ENCODE peak calls at places on chromosomes 13 and 19, in ten cellular contexts. K, J, R, L, N, E, I, V, B and S are unnamed samples.

GRCh38 chr13:47859129-47859528 is 141.9 kb downstream of the SUCLA2 start:
- DNase-seq in K (no peak), J (no peak), R (no peak), L (no peak), N (no peak), E (no peak), I (peak; percentile 40), V (no peak), B (no peak), S (no peak)

GRCh38 chr19:4567584-4568071 is 8.1 kb upstream of the SEMA6B start:
- DNase-seq in K (no peak), J (peak; percentile 96), R (no peak), L (peak; percentile 76), N (peak; percentile 76), E (no peak), I (peak; percentile 60), V (peak; percentile 38), B (peak; percentile 20), S (peak; percentile 58)

GRCh38 chr19:33278403-33279269 is 23.7 kb downstream of the CEBPA start:
- DNase-seq in K (no peak), J (no peak), R (no peak), L (peak; percentile 78), N (no peak), E (no peak), I (no peak), V (no peak), B (no peak), S (no peak)

GRCh38 chr19:36213793-36214387 is 575 bp downstream of the ZNF565 start:
- DNase-seq in K (no peak), J (no peak), R (no peak), L (peak; percentile 52), N (no peak), E (no peak), I (peak; percentile 52), V (peak; percentile 19), B (peak; percentile 45), S (no peak)

GRCh38 chr13:100439247-100439955 is 149.2 kb downstream of the GGACT start:
- DNase-seq in K (no peak), J (peak; percentile 20), R (no peak), L (no peak), N (no peak), E (no peak), I (no peak), V (no peak), B (no peak), S (no peak)

GRCh38 chr19:1145635-1146417 is 28.2 kb downstream of the SBNO2 start:
- DNase-seq in K (no peak), J (no peak), R (no peak), L (no peak), N (no peak), E (no peak), I (no peak), V (no peak), B (no peak), S (no peak)

GRCh38 chr13:84994582-84994981 is 804.6 kb downstream of the SLITRK6 start:
- DNase-seq in K (no peak), J (no peak), R (no peak), L (no peak), N (no peak), E (no peak), I (no peak), V (no peak), B (no peak), S (no peak)

GRCh38 chr19:45451181-45451849 is 16.5 kb upstream of the FOSB start:
- DNase-seq in K (peak; percentile 57), J (no peak), R (peak; percentile 76), L (no peak), N (peak; percentile 54), E (no peak), I (peak; percentile 75), V (peak; percentile 51), B (peak; percentile 88), S (no peak)

GRCh38 chr19:46821512-46822359 is 28.9 kb downstream of the AP2S1 start:
- DNase-seq in K (no peak), J (peak; percentile 26), R (no peak), L (peak; percentile 61), N (peak; percentile 39), E (no peak), I (no peak), V (peak; percentile 85), B (no peak), S (no peak)

GRCh38 chr13:94312511-94313191 is 166.8 kb downstream of the DCT start:
- DNase-seq in K (no peak), J (no peak), R (no peak), L (no peak), N (no peak), E (no peak), I (no peak), V (no peak), B (no peak), S (no peak)

GRCh38 chr19:20558011-20558410 is 7.6 kb downstream of the ZNF737 start:
- DNase-seq in K (no peak), J (peak; percentile 77), R (no peak), L (no peak), N (no peak), E (no peak), I (no peak), V (no peak), B (no peak), S (no peak)

GRCh38 chr19:50517704-50518075 is 4.0 kb upstream of the ASPDH start:
- DNase-seq in K (no peak), J (no peak), R (no peak), L (peak; percentile 37), N (no peak), E (no peak), I (no peak), V (no peak), B (no peak), S (no peak)

DNA sequence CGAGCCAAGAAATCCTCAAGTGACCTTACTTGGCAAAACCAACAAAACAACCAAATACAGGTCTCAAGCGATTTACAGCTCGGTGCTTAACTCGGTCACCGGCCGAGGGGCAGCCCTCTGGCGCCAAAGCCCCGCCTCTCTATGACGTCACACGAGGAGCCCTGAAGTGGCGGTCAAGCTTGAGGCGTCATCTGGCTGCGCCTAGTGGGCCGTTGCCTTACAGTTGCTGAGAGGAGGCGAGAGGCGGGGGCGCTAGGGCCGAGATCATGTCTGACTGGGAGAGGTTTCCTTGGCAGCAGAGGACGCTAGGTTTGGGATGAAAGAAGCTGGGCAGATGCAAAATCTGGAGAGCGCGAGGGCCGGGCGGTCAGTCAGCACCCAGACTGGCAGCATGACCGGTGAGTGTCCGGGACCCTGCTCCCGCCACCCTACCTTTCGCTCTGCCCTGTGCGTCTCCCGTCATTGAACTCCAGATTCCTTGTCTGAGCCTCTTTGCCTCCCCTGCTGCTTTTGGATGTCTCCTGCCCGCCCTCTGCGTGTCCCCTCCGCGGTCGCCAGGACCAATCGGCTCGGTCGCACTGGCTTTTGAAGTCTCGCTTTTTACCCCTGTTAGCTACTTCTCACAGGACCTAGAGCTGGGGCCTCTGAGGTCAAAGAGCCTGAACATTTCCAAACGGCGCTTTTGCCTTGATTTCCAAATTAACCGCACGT is at the start of gene CDADC1:
- DNase-seq in K (peak; percentile 84), J (peak; percentile 99), R (peak; percentile 98), L (peak; percentile 99), N (peak; percentile 99), E (peak; percentile 78), I (peak; percentile 95), V (peak; percentile 96), B (peak; percentile 95), S (peak; percentile 94)
- TF ChIP-seq CTCF in K (no peak), J (no peak), R (no peak), L (no peak), N (no peak), E (no peak), I (no peak), V (peak; percentile 15), B (peak; percentile 7), S (no peak)

GRCh38 chr19:13243971-13244370 is 93.8 kb downstream of the IER2 start:
- DNase-seq in K (no peak), J (no peak), R (no peak), L (no peak), N (no peak), E (no peak), I (no peak), V (no peak), B (no peak), S (no peak)

GRCh38 chr19:13240312-13241022 is 90.3 kb downstream of the IER2 start:
- DNase-seq in K (peak; percentile 32), J (no peak), R (no peak), L (no peak), N (no peak), E (no peak), I (no peak), V (no peak), B (no peak), S (no peak)

GRCh38 chr19:13244920-13245319 is 94.7 kb downstream of the IER2 start:
- DNase-seq in K (no peak), J (no peak), R (no peak), L (no peak), N (no peak), E (no peak), I (no peak), V (no peak), B (no peak), S (no peak)

GRCh38 chr19:13238891-13239534 is 88.8 kb downstream of the IER2 start:
- DNase-seq in K (no peak), J (no peak), R (no peak), L (no peak), N (no peak), E (no peak), I (no peak), V (no peak), B (no peak), S (no peak)

GRCh38 chr19:13241321-13242104 is 91.3 kb downstream of the IER2 start:
- DNase-seq in K (peak; percentile 29), J (peak; percentile 61), R (no peak), L (no peak), N (no peak), E (no peak), I (peak; percentile 12), V (peak; percentile 20), B (no peak), S (no peak)
- TF ChIP-seq CTCF in K (no peak), J (no peak), R (no peak), L (no peak), N (no peak), E (no peak), I (peak; percentile 4), V (no peak), B (no peak), S (no peak)

GRCh38 chr13:112392719-112393118 is 16.6 kb downstream of the SPACA7 start:
- DNase-seq in K (no peak), J (no peak), R (no peak), L (no peak), N (no peak), E (no peak), I (no peak), V (no peak), B (no peak), S (no peak)
- TF ChIP-seq CTCF in K (peak; percentile 24), J (no peak), R (no peak), L (no peak), N (no peak), E (no peak), I (no peak), V (no peak), B (no peak), S (no peak)

DNA sequence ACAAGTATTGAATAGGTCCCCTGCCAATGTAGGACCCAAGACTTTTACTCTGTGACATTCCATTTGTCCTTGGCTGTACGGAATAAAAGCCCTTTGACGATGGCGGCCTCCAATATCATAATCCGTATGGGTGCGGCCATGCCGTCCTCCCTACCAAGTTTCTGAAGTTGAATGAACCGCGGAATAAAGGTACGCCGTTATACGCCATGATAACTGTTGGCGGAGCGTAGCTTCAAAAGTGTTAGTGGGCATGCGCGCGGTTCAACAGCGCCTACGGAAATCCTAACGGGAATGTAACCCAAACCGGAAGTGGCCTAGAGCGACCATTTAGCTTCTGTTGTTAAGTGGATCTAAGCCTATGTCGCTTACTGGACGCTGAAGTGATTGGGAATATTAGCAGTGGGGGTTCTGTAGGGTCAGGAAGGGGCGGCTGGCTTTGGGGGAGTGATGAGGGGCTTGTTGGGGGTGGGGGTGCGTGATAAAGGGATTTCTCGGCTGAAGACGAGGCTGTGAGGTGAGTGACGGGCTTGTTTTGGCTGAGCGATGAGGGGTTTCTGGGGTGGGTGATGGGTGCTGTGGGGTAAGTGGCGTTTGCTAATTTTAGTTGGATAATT is at the start of gene ZNF175:
- DNase-seq in K (peak; percentile 85), J (peak; percentile 92), R (peak; percentile 97), L (peak; percentile 94), N (peak; percentile 97), E (peak; percentile 92), I (peak; percentile 96), V (peak; percentile 81), B (peak; percentile 96), S (peak; percentile 60)
- TF ChIP-seq CTCF in K (no peak), J (no peak), R (no peak), L (no peak), N (no peak), E (no peak), I (no peak), V (no peak), B (no peak), S (no peak)